ENCODE peak calls at places on chromosomes 16 and 17, in four cellular contexts. U, B, L and Y are unnamed samples.

GRCh38 chr16:85718682-85719081 is 29.9 kb upstream of the GINS2 start:
- DNase-seq in U (no peak), B (peak), L (peak), Y (peak)

GRCh38 chr16:3971261-3971660 is 90.7 kb upstream of the CREBBP start:
- DNase-seq in U (peak), B (no peak), L (no peak), Y (peak)

GRCh38 chr17:68349157-68349556 is 57.9 kb downstream of the ARSG start:
- DNase-seq in U (no peak), B (peak), L (no peak), Y (no peak)

GRCh38 chr16:72961115-72961832 is 86.7 kb downstream of the ZFHX3 start:
- DNase-seq in U (peak), B (no peak), L (peak), Y (peak)

GRCh38 chr17:47785538-47786123 is 36.0 kb downstream of the OSBPL7 start:
- DNase-seq in U (peak), B (peak), L (peak), Y (no peak)

GRCh38 chr17:29331330-29331729 is 37.4 kb upstream of the NUFIP2 start:
- DNase-seq in U (no peak), B (peak), L (no peak), Y (peak)

GRCh38 chr16:24950275-24950674 is 64.9 kb downstream of the ARHGAP17 start:
- DNase-seq in U (peak), B (no peak), L (no peak), Y (no peak)

GRCh38 chr17:20982589-20983358 is 60.0 kb downstream of the USP22 start:
- DNase-seq in U (no peak), B (no peak), L (no peak), Y (no peak)

GRCh38 chr17:66233023-66233753 is 4.0 kb upstream of the APOH start:
- DNase-seq in U (no peak), B (peak), L (no peak), Y (peak)

GRCh38 chr16:48892884-48893283 is 282.9 kb upstream of the N4BP1 start:
- DNase-seq in U (no peak), B (no peak), L (peak), Y (peak)

GRCh38 chr17:73211745-73212144 is 18.9 kb downstream of the COG1 start:
- DNase-seq in U (no peak), B (no peak), L (no peak), Y (no peak)

GRCh38 chr16:53773150-53773846 is 69.3 kb downstream of the FTO start:
- DNase-seq in U (peak), B (peak), L (peak), Y (peak)

GRCh38 chr16:79600636-79601091 is at the start of gene MAF:
- DNase-seq in U (peak), B (peak), L (peak), Y (peak)

GRCh38 chr17:73062726-73063125 is 29.8 kb downstream of the SLC39A11 start:
- DNase-seq in U (no peak), B (no peak), L (no peak), Y (no peak)

GRCh38 chr17:79162012-79162577 is 87.5 kb downstream of the ENGASE start:
- DNase-seq in U (no peak), B (no peak), L (no peak), Y (no peak)

GRCh38 chr17:16995930-16996329 is 24.0 kb upstream of the TNFRSF13B start:
- DNase-seq in U (no peak), B (no peak), L (no peak), Y (no peak)

GRCh38 chr17:16999931-17000625 is 28.2 kb upstream of the TNFRSF13B start:
- DNase-seq in U (no peak), B (no peak), L (no peak), Y (no peak)

GRCh38 chr17:16994626-16995025 is 22.7 kb upstream of the TNFRSF13B start:
- DNase-seq in U (no peak), B (no peak), L (no peak), Y (no peak)

GRCh38 chr17:17001076-17001777 is 29.3 kb upstream of the TNFRSF13B start:
- DNase-seq in U (no peak), B (no peak), L (no peak), Y (no peak)

DNA sequence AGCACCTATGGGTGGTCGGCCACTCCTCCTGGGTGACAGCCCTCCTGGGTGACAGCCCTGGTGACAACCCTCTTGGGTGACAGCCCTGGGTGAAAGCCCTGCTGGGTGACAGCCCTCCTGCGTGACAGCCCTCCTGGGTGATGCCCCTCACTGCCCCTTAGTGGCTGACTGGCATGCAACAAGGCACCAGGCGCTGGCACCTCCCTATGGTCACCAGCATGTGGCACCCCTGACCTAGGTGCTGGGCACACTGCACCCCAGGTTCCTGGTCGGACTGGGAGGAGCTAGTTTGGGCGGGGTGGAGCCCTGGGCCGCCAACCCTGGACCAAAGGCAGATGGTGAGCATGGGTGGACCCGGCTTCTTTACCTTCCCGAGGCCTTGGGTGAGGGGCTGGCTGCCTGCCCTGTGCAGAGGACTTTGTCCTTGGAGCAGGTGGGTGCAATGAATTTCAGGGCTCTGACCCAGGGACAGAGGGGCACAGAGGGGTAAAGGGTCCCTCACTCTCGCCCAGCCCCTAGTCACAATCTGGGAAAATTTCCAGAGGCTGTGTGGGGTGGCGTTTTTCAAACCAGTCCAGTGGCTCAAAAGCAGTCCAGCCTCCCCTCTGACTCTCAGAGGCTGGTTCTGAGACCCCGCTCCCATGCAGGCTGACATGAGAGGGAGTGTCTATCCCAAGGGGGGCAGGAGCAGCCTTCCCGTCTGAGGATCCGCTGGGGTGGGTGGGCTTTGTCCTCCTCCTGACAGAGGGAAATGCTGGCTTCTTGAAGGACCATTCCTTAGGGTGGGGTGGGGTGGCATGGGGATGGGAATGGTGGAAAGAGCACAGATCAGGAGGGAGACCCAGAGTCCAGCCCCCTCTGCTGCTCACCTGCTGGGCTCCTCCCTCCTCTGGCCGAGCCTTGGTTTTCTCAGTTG is 25.9 kb upstream of the TNFRSF13B start:
- DNase-seq in U (no peak), B (no peak), L (no peak), Y (peak)
- TF ChIP-seq MAZ in U (no peak), B (no peak), L (no peak), Y (no peak)

GRCh38 chr17:37041931-37042330 is 93.2 kb downstream of the AATF start:
- DNase-seq in U (no peak), B (no peak), L (no peak), Y (no peak)
- TF ChIP-seq MAZ in U (no peak), B (no peak), L (no peak), Y (no peak)

GRCh38 chr16:89136931-89137330 is 34.6 kb upstream of the CDH15 start:
- DNase-seq in U (no peak), B (no peak), L (no peak), Y (no peak)

GRCh38 chr16:89137666-89138512 is 33.7 kb upstream of the CDH15 start:
- DNase-seq in U (no peak), B (no peak), L (no peak), Y (no peak)

GRCh38 chr16:89133457-89134127 is 38.0 kb upstream of the CDH15 start:
- DNase-seq in U (no peak), B (no peak), L (no peak), Y (no peak)

GRCh38 chr16:89134269-89134668 is 37.3 kb upstream of the CDH15 start:
- DNase-seq in U (no peak), B (no peak), L (no peak), Y (no peak)

GRCh38 chr16:89135166-89135565 is 36.4 kb upstream of the CDH15 start:
- DNase-seq in U (no peak), B (no peak), L (no peak), Y (no peak)
- TF ChIP-seq MAZ in U (no peak), B (no peak), L (no peak), Y (no peak)

GRCh38 chr17:74298690-74299617 is 24.9 kb downstream of the DNAI2 start:
- DNase-seq in U (no peak), B (no peak), L (no peak), Y (no peak)

GRCh38 chr17:74295625-74296547 is 21.9 kb downstream of the DNAI2 start:
- DNase-seq in U (no peak), B (no peak), L (peak), Y (no peak)

GRCh38 chr17:74299618-74300009 is 25.6 kb downstream of the DNAI2 start:
- DNase-seq in U (no peak), B (no peak), L (no peak), Y (no peak)

GRCh38 chr17:74297941-74298340 is 23.9 kb downstream of the DNAI2 start:
- DNase-seq in U (no peak), B (no peak), L (no peak), Y (no peak)

DNA sequence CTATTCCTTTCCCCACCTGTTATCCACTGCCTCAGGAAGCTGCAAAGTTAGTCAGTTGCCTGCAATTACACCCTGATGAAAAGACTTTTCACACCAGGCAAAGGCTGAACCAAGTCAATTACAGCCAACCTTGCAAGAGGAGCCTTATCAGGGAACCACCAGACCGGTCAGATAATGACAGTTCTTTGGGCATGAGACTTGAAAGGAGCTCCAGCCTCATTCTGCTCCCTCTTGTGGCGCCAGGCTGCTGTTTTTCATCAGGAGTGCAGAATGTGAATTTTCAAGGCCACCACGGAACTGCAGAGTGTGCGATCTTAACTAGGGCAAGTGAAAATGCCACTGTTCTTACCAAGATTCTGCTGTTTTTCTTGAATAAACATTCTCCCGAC is 22.5 kb downstream of the DNAI2 start:
- DNase-seq in U (peak), B (peak), L (peak), Y (peak)
- TF ChIP-seq MAZ in U (no peak), B (no peak), L (peak), Y (no peak)

GRCh38 chr17:52064791-52065211 is 93.7 kb downstream of the CA10 start:
- DNase-seq in U (no peak), B (no peak), L (no peak), Y (no peak)
- TF ChIP-seq MAZ in U (no peak), B (no peak), L (no peak), Y (no peak)

GRCh38 chr17:44221862-44222111 is 2.3 kb upstream of the UBTF start:
- DNase-seq in U (no peak), B (no peak), L (no peak), Y (no peak)

GRCh38 chr17:44219636-44220210 is at the start of gene UBTF:
- DNase-seq in U (peak), B (peak), L (peak), Y (peak)

GRCh38 chr17:44222112-44222869 is 2.8 kb upstream of the UBTF start:
- DNase-seq in U (peak), B (peak), L (no peak), Y (peak)

GRCh38 chr17:44220211-44221071 is 966 bp upstream of the UBTF start:
- DNase-seq in U (peak), B (no peak), L (peak), Y (peak)

DNA sequence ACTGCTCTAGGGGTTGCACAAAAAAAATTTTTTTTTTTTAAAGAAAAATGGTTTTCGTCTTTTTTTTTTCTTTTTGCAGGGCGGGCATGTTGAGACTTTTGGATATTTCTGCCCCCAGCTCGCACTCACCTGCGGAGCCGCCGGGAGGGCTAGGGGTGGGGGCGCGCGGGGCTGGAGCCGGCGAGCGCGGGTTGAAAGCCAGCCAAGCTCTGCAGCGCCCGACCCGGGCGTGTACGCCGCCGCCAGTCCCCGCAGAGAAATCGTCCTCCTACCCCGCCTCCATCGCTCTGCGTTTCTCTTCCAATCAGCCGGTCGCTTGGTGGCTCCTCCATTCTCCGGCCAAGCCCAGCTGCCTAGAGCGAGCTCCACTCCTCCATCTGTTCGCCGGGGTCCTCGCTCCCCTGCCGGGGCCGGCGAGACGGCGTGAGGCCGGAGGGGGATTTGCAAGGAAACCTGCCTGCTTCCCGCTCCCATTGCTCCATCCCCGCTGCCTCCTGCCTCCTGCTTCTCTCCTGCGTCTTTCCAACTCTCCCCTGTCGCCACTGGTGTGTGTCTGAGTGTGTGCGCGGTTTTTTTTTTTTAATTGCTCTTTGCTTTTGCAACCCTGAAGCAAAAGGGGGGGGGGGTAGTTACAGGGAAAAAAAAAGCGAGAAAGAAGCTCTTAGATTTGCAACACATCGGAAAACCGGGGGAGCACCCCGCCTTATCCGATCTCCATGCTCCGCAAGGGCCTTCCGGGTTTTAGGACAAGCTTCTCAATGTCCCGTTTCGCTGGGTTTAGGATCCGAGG is 1.8 kb upstream of the UBTF start:
- DNase-seq in U (peak), B (peak), L (peak), Y (peak)
- TF ChIP-seq MAZ in U (peak), B (peak), L (peak), Y (no peak)